ENCODE peak calls at places on chromosomes 12 and 14, in five cellular contexts. R is AG10803, B is fibroblast of lung, U is heart left ventricle, L is cardiac fibroblast. G is an unnamed sample.

GRCh38 chr12:112130461-112130998 is 5.2 kb downstream of the TRAFD1 start:
- DNase-seq in U (no peak), L (no peak), R (peak), B (no peak), G (no peak)

GRCh38 chr14:100660498-100661339 is 66.0 kb upstream of the DLK1 start:
- DNase-seq in L (no peak), B (peak), R (no peak), U (no peak), G (peak)

GRCh38 chr14:96080571-96080970 is 41.4 kb downstream of the C14orf132 start:
- DNase-seq in B (no peak), L (no peak), U (no peak), R (no peak), G (no peak)

GRCh38 chr12:131197490-131197889 is 243.8 kb downstream of the ADGRD1 start:
- DNase-seq in U (no peak), B (no peak), L (no peak), R (no peak), G (no peak)

GRCh38 chr14:61388173-61388975 is 67.0 kb downstream of the PRKCH start:
- DNase-seq in L (peak), B (peak), U (no peak), R (peak), G (peak)

GRCh38 chr12:110661337-110661972 is 27.5 kb downstream of the HVCN1 start:
- DNase-seq in B (no peak), U (peak), R (no peak), L (no peak), G (no peak)

GRCh38 chr14:51776102-51776894 is 84.1 kb upstream of the GNG2 start:
- DNase-seq in U (peak), R (peak), L (peak), B (peak), G (peak)

GRCh38 chr14:93103392-93104080 is 12.2 kb downstream of the ITPK1 start:
- DNase-seq in R (no peak), L (no peak), B (no peak), U (peak), G (no peak)

GRCh38 chr14:104724981-104725771 is 1.1 kb downstream of the ADSS1 start:
- DNase-seq in L (peak), R (no peak), B (no peak), U (peak), G (peak)

GRCh38 chr14:51014086-51014485 is 69.8 kb upstream of the PYGL start:
- DNase-seq in L (peak), U (no peak), R (peak), B (peak), G (peak)

GRCh38 chr12:107349008-107349747 is 255.8 kb upstream of the CRY1 start:
- DNase-seq in R (peak), B (peak), L (peak), U (no peak), G (peak)

GRCh38 chr12:99983721-99984258 is 946 bp downstream of the ANKS1B start:
- DNase-seq in R (no peak), B (no peak), U (no peak), L (no peak), G (no peak)

GRCh38 chr14:56219666-56220413 is 101.6 kb downstream of the PELI2 start:
- DNase-seq in U (no peak), R (no peak), B (no peak), L (peak), G (no peak)

GRCh38 chr14:75293920-75294648 is 15.5 kb downstream of the FOS start:
- DNase-seq in L (peak), B (peak), U (peak), R (peak), G (peak)

GRCh38 chr14:75292886-75293285 is 14.3 kb downstream of the FOS start:
- DNase-seq in U (no peak), B (no peak), R (no peak), L (no peak), G (no peak)

GRCh38 chr14:75295491-75296338 is 17.1 kb downstream of the FOS start:
- DNase-seq in U (peak), B (peak), R (peak), L (peak), G (peak)

GRCh38 chr14:75295061-75295461 is 16.4 kb downstream of the FOS start:
- DNase-seq in R (peak), B (peak), U (peak), L (peak), G (peak)

DNA sequence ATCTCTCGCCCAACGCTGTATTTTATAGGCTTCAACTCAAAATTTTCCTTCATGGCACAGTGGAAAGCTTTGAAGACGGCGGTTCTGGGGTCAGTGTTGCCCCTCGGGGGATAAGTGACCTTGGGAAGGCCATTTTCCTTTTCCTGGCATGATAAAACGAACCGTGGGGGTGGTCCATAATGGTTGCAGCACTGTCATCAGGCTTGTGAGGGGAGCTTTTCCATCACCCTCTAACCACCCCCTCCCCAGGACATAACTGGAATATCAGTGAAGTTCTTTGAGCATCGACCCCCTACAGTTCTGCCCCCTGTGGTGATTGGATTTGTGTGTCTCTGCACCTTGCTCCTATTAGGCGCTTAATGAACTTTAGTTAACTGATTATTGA is 16.0 kb downstream of the FOS start:
- DNase-seq in R (no peak), L (peak), U (no peak), B (no peak), G (no peak)
- TF ChIP-seq CTCF in R (peak), L (no peak), U (no peak), B (peak), G (peak)

GRCh38 chr12:48002179-48002601 is 2.1 kb downstream of the COL2A1 start:
- DNase-seq in L (no peak), U (no peak), R (no peak), B (peak), G (no peak)

GRCh38 chr12:48001426-48002178 is 2.7 kb downstream of the COL2A1 start:
- DNase-seq in L (peak), U (peak), R (peak), B (peak), G (peak)

GRCh38 chr12:48002773-48003218 is 1.5 kb downstream of the COL2A1 start:
- DNase-seq in L (peak), R (peak), U (peak), B (peak), G (peak)

GRCh38 chr12:47999816-48000215 is 4.5 kb downstream of the COL2A1 start:
- DNase-seq in L (no peak), R (no peak), U (no peak), B (no peak), G (no peak)

GRCh38 chr12:48000878-48001321 is 3.4 kb downstream of the COL2A1 start:
- DNase-seq in U (no peak), L (peak), R (peak), B (peak), G (peak)
- H3K4me3 ChIP-seq in U (peak), L (peak), R (peak), B (peak), G (peak)

GRCh38 chr12:47802312-47802711 is 17.4 kb downstream of the HDAC7 start:
- DNase-seq in R (no peak), L (peak), U (no peak), B (no peak), G (no peak)

GRCh38 chr12:47801904-47802246 is 17.8 kb downstream of the HDAC7 start:
- DNase-seq in U (no peak), L (no peak), B (no peak), R (no peak), G (no peak)

GRCh38 chr12:47799357-47799955 is 20.2 kb downstream of the HDAC7 start:
- DNase-seq in L (peak), U (peak), R (no peak), B (no peak), G (no peak)

GRCh38 chr12:47800582-47800981 is 19.1 kb downstream of the HDAC7 start:
- DNase-seq in L (no peak), B (no peak), U (no peak), R (no peak), G (no peak)

GRCh38 chr12:47801170-47801903 is 18.4 kb downstream of the HDAC7 start:
- DNase-seq in L (peak), U (peak), B (no peak), R (no peak), G (no peak)
- TF ChIP-seq CTCF in L (peak), U (peak), B (peak), R (peak), G (peak)

DNA sequence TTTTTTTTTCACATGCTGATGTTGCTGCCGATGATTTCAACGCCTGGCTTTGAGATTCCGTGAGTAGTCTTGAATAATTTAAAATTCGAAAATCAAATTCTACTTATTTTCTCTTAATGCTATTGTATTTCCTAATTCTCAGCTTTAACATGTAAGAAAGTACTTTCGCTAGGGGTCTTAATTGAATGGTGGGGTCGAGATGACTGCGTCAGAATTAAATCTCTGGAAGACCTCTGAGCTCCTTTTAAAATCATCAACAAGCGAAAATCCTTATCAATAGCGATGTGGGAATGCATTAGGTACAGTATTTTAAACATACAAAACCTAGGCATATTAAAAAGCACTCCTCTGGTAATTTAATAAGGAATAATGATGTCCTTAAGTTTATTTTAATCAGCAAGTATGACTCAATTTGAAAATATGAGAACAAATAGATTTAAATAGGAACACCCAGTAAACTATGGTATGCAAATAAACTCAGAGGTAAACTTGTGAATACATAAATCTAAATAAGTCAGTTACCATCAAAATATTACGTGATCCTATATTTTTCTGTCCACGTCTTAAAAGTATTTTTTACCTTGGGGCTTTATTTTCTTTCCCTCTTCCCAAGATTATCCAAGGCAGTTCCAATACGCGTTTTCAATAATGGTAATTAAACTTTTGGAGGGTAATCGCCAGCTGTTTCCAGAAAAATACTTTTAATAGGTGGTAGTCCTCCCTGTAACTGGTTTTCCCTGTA is 1.4 kb downstream of the FOXA1 start:
- DNase-seq in U (no peak), L (no peak), B (no peak), R (no peak), G (no peak)
- H3K4me3 ChIP-seq in U (peak), L (no peak), B (peak), R (peak), G (no peak)

DNA sequence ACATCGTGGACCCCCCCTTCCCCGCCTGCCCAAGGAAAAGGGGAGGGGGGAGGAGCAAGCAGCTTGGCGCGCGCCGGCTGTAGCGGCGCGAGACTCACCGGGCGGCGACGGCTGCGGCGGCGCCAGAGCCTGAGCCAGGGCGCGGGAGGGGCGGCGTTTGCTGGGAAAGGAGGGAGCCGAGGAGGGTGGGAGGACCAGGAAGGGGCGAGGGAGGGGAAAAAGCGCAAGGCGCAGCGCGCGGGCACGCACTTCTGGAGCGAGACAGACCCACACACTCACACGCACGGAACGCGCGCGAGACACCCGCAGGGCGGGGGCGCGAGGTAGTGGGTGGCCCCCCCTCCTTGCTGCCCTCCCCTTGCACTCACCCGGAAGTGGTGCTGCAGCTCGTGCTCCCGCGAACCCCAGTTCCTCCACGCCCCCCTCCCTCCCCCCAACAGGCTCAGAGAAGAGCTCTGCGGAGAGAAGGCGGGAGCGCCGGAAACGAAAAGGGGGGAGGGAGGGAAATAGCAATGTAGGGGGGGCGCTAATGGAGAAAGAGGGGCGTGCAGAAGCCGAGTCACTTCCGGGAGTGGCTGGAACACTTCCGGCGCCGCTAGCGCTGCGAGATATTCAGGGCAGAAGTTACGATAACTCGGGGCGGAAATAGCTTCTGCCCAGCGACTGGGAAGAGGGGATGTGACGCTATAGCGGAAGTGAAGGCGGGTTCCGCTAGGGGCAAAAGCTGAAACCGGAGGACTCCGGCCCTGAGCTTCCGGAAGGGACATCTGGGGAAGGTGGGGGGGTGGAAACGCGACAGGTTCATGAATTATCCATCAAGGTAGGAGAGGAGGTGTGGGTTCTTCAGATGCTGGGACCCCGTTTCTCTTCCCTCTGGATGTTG is at the start of gene ZNF384:
- DNase-seq in L (peak), U (peak), B (peak), R (peak), G (peak)
- TF ChIP-seq CTCF in L (peak), U (no peak), B (no peak), R (peak), G (no peak)

DNA sequence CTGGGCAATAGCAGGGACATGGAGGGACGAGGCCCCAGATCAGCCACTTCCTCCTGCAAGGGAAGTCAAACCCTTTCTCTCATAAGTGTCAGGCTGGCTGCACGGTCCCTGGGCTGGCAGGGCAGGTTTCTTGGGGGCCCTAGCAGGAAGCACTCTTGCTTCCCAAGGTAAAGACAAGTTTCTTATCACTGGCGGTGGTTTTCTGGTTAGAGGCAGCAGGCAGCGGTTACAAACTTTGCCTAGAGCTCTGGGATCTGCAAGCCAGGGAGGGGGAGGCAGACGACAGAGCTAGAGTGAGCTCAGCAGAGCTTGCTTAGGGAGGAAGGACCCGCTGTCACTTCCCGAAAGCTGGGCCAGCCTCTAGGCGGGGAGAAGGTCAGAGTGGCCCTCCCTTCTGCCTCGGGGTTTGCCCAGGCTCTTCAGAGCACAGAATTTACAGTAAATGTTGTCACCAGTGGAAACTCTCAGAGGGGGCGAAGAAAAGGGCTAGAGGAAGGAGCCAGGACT is 20.4 kb downstream of the BATF start:
- DNase-seq in L (peak), R (peak), B (peak), U (peak), G (peak)
- H3K4me3 ChIP-seq in L (no peak), R (no peak), B (no peak), U (no peak), G (no peak)

GRCh38 chr12:10097521-10097920 is 1.3 kb downstream of the CLEC1A start:
- DNase-seq in U (no peak), R (peak), B (no peak), L (no peak), G (no peak)

GRCh38 chr12:10088955-10089354 is 9.8 kb downstream of the CLEC1A start:
- DNase-seq in U (no peak), L (no peak), B (no peak), R (no peak), G (no peak)

GRCh38 chr12:10095971-10096370 is 2.8 kb downstream of the CLEC1A start:
- DNase-seq in B (no peak), R (no peak), L (no peak), U (no peak), G (no peak)

GRCh38 chr12:10098762-10099161 is at the start of gene CLEC1A:
- DNase-seq in L (no peak), B (no peak), R (peak), U (peak), G (no peak)

GRCh38 chr12:10094648-10095047 is 4.1 kb downstream of the CLEC1A start:
- DNase-seq in R (no peak), B (no peak), L (no peak), U (no peak), G (no peak)
- TF ChIP-seq CTCF in R (no peak), B (no peak), L (no peak), U (no peak), G (no peak)